ENCODE peak calls at places on chromosomes 5 and 9, in ten cellular contexts. D is lower lobe of right lung; S is cardiac muscle cell; F is GM23338; N is HCT116; V is effector memory CD4-positive, alpha-beta T cell; K is left lung; Q is aorta; I is H1; T is mammary epithelial cell. O is an unnamed sample. For H3K4me1 and H3K27me3, the result is how much of the 10 kb centered on the place peaks cover.

GRCh38 chr5:173453167-173453566 is 125.0 kb upstream of the STC2 start:
- DNase-seq in D (no peak), V (no peak), Q (no peak), I (no peak), T (peak), S (no peak), K (no peak), N (no peak), F (no peak), O (no peak)

GRCh38 chr9:134187110-134187531 is 22.8 kb upstream of the RNU6ATAC start:
- DNase-seq in K (peak), I (no peak), D (peak), N (no peak), T (no peak), F (peak), S (no peak), Q (peak), V (no peak), O (peak)

GRCh38 chr5:14852779-14853178 is 18.8 kb downstream of the ANKH start:
- DNase-seq in F (no peak), D (no peak), Q (no peak), T (no peak), N (no peak), K (no peak), S (no peak), V (no peak), I (no peak), O (no peak)

GRCh38 chr9:119811030-119811429 is 441.8 kb upstream of the BRINP1 start:
- DNase-seq in K (no peak), D (no peak), N (no peak), T (no peak), I (no peak), F (no peak), V (no peak), Q (no peak), S (no peak), O (no peak)

GRCh38 chr9:114098660-114099522 is at the start of gene KIF12:
- DNase-seq in Q (no peak), D (peak), K (peak), I (no peak), T (no peak), N (peak), V (no peak), S (peak), F (peak), O (peak)

GRCh38 chr9:137398561-137399468 is 24.1 kb downstream of the EXD3 start:
- DNase-seq in N (no peak), T (no peak), V (no peak), F (no peak), I (no peak), S (no peak), K (no peak), Q (no peak), D (no peak), O (peak)

GRCh38 chr5:14174235-14174636 is 31.1 kb downstream of the TRIO start:
- DNase-seq in Q (no peak), F (peak), S (peak), I (no peak), N (no peak), D (no peak), T (no peak), K (no peak), V (no peak), O (no peak)

GRCh38 chr5:174699131-174699530 is 25.3 kb upstream of the MSX2 start:
- DNase-seq in I (no peak), V (no peak), S (no peak), N (no peak), T (no peak), D (no peak), K (no peak), Q (no peak), F (no peak), O (no peak)

GRCh38 chr5:65072836-65073620 is 304.3 kb downstream of the CWC27 start:
- DNase-seq in I (no peak), S (no peak), D (no peak), T (no peak), V (no peak), F (no peak), N (no peak), Q (no peak), K (no peak), O (no peak)

GRCh38 chr9:115691097-115691496 is 462.5 kb upstream of the PAPPA start:
- DNase-seq in I (no peak), Q (no peak), T (peak), S (no peak), K (no peak), F (no peak), D (no peak), N (no peak), V (no peak), O (no peak)

GRCh38 chr9:23088932-23089364 is 642.3 kb downstream of the DMRTA1 start:
- DNase-seq in T (no peak), D (no peak), I (peak), S (peak), Q (peak), K (no peak), V (no peak), N (no peak), F (peak), O (no peak)

GRCh38 chr5:153896701-153897100 is 142.0 kb downstream of the FAM114A2 start:
- DNase-seq in D (no peak), N (no peak), V (no peak), F (no peak), K (no peak), I (no peak), Q (no peak), T (peak), S (no peak), O (no peak)

GRCh38 chr9:84953797-84954695 is 284.5 kb downstream of the NTRK2 start:
- DNase-seq in I (peak), T (peak), N (peak), V (peak), K (peak), D (peak), F (peak), Q (peak), S (peak), O (peak)

GRCh38 chr5:135999396-136000139 is 29.2 kb upstream of the TGFBI start:
- DNase-seq in V (no peak), F (no peak), K (no peak), N (no peak), I (no peak), S (no peak), T (peak), Q (no peak), D (no peak), O (no peak)
- H3K4me1 ChIP-seq in V (under half), F (under half), K (under half), N (under half), I (under half), S (under half), T (under half), Q (under half), D (under half), O (under half)

GRCh38 chr9:124770359-124771020 is 621 bp downstream of the NR6A1 start:
- DNase-seq in F (peak), D (peak), S (peak), V (no peak), Q (peak), N (no peak), I (no peak), T (no peak), K (no peak), O (peak)

GRCh38 chr9:124767830-124768229 is 3.3 kb downstream of the NR6A1 start:
- DNase-seq in F (peak), T (no peak), D (no peak), Q (no peak), S (no peak), N (no peak), I (no peak), V (no peak), K (no peak), O (no peak)

GRCh38 chr9:124768275-124768674 is 2.8 kb downstream of the NR6A1 start:
- DNase-seq in Q (no peak), D (no peak), S (no peak), K (no peak), N (no peak), V (no peak), F (no peak), T (no peak), I (no peak), O (no peak)

GRCh38 chr9:124769451-124770358 is 1.4 kb downstream of the NR6A1 start:
- DNase-seq in N (peak), F (peak), K (peak), I (no peak), D (peak), T (peak), V (no peak), S (peak), Q (no peak), O (peak)

GRCh38 chr9:124768778-124769350 is 2.2 kb downstream of the NR6A1 start:
- DNase-seq in I (no peak), T (no peak), V (no peak), F (no peak), N (no peak), D (no peak), S (no peak), Q (no peak), K (no peak), O (no peak)
- H3K27me3 ChIP-seq in I (under half), T (under half), V (under half), F (under half), N (under half), D (half or more), S (under half), Q (under half), K (half or more), O (under half)

GRCh38 chr5:132095077-132095744 is 21.6 kb downstream of the CSF2 start:
- DNase-seq in S (no peak), N (no peak), V (no peak), T (peak), Q (no peak), K (no peak), D (peak), F (no peak), I (no peak), O (no peak)
- H3K27ac ChIP-seq in S (no peak), N (no peak), V (no peak), T (peak), Q (no peak), K (no peak), D (no peak), F (no peak), I (no peak), O (no peak)

GRCh38 chr9:93456504-93456903 is 3.1 kb upstream of the FAM120AOS start:
- DNase-seq in Q (no peak), D (no peak), N (no peak), I (no peak), K (no peak), V (no peak), S (no peak), T (no peak), F (no peak), O (no peak)
- H3K4me1 ChIP-seq in Q (under half), D (half or more), N (under half), I (under half), K (half or more), V (under half), S (under half), T (under half), F (half or more), O (under half)

DNA sequence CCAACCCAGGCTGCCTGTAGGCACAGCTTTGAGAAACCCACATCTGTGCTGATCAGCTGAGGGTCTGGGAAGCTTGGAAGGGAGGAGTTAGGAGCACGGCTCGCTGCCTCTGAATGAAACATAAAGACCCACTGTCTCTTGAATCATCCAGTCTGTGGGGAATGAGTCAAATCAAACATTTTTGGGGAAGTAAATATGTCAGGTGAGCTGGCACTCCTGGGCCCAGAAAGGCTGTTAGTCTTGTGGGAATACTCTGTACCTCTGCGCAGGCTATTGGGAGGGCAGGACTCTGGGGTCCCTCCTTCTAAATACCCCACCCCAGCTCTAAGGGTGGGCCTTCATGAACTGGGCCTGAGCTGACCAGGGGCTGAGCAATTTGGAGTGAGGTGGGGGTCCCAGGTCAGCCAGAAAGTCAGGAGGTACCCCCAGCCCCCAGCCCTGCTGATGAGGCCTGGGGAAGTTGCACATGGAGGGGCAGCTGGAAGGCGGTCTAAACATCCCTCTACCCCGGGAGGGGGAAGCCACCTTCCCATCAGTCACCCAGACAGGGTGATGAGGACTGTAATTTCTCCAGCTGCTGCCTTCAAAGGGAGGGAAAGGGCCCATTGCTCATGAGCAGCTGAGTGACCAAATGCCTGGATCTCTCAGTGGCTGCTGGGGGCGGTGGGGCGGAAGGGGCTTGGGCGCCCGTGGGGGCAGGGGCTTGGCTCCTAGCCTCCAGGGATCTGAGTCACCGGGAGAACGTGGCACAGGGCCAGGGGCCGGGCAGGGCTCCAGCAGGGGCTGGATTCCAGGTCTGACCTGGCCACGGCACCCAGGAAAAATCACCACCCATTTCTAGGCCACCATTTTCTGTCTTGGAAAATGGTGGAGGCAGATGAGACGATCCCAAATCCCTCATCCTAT is 10.8 kb downstream of the FIBCD1 start:
- DNase-seq in N (peak), Q (no peak), F (no peak), I (no peak), K (peak), S (no peak), D (no peak), T (peak), V (no peak), O (no peak)
- H3K27me3 ChIP-seq in N (under half), Q (under half), F (under half), I (under half), K (half or more), S (under half), D (under half), T (under half), V (under half), O (under half)

DNA sequence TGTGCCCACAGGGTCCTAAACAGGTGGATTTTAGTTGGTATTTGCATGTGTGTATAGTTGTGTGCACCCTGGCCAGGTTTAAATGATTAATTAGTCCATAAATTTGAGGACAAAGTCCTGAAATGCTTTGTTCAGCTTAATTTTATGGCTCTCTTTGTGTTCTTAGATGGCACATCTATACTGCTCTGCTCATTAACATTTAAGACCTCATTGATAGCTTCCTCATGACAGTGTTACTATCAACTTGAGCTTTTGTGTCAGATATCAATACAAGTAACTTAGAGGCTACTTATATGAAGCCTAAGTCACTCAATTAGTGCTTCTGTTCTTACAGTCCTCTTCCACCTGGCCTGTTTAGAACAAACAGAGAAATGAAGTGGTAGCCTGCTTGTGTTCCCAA is 240.9 kb downstream of the TRPM3 start:
- DNase-seq in T (no peak), N (no peak), F (no peak), S (no peak), K (no peak), V (no peak), I (no peak), Q (no peak), D (no peak), O (no peak)
- H3K27ac ChIP-seq in T (no peak), N (no peak), F (no peak), S (no peak), K (no peak), V (no peak), I (no peak), Q (no peak), D (no peak), O (no peak)

GRCh38 chr9:121304707-121305106 is 36.7 kb downstream of the GSN start:
- DNase-seq in V (no peak), F (no peak), I (no peak), K (peak), D (no peak), N (no peak), T (no peak), Q (peak), S (no peak), O (no peak)

GRCh38 chr9:121301881-121302286 is 33.9 kb downstream of the GSN start:
- DNase-seq in I (no peak), N (no peak), K (peak), S (no peak), V (no peak), D (peak), T (no peak), Q (peak), F (no peak), O (no peak)

GRCh38 chr9:121302341-121302740 is 34.4 kb downstream of the GSN start:
- DNase-seq in K (peak), F (no peak), V (no peak), T (no peak), I (no peak), S (no peak), N (no peak), Q (no peak), D (no peak), O (peak)

GRCh38 chr9:121303456-121304451 is 35.8 kb downstream of the GSN start:
- DNase-seq in Q (peak), F (no peak), N (no peak), T (no peak), S (no peak), I (no peak), K (peak), V (no peak), D (peak), O (no peak)

GRCh38 chr9:121302786-121303185 is 34.8 kb downstream of the GSN start:
- DNase-seq in K (peak), V (no peak), F (no peak), I (no peak), N (no peak), D (no peak), Q (peak), T (no peak), S (no peak), O (peak)
- H3K4me1 ChIP-seq in K (half or more), V (under half), F (under half), I (under half), N (under half), D (half or more), Q (under half), T (under half), S (under half), O (under half)

GRCh38 chr5:7756453-7756852 is 94.5 kb downstream of the CFAP90 start:
- DNase-seq in Q (no peak), N (no peak), V (no peak), K (no peak), F (no peak), I (no peak), S (no peak), D (no peak), T (no peak), O (peak)
- H3K27me3 ChIP-seq in Q (under half), N (under half), V (under half), K (under half), F (under half), I (under half), S (under half), D (under half), T (under half), O (under half)